ENCODE peak calls at places on chromosomes 6 and 20, in four cellular contexts. E, V, B and C are unnamed samples.

GRCh38 chr6:13194852-13195251 is 133.5 kb downstream of the TBC1D7 start:
- DNase-seq in E (no peak), V (peak), B (peak), C (no peak)

GRCh38 chr6:135182993-135183531 is 2.0 kb downstream of the MYB start:
- DNase-seq in E (no peak), V (no peak), B (peak), C (peak)

GRCh38 chr20:46998497-46999190 is 104.0 kb downstream of the EYA2 start:
- DNase-seq in E (no peak), V (no peak), B (no peak), C (no peak)

GRCh38 chr6:63538550-63538949 is 33.7 kb upstream of the LOC128125822 start:
- DNase-seq in E (no peak), V (no peak), B (no peak), C (no peak)

GRCh38 chr6:36917541-36918193 is 31.9 kb downstream of the C6orf89 start:
- DNase-seq in E (peak), V (no peak), B (no peak), C (no peak)

GRCh38 chr6:105879902-105880547 is 206.1 kb upstream of the PRDM1 start:
- DNase-seq in E (no peak), V (no peak), B (peak), C (no peak)

GRCh38 chr6:107822154-107823046 is 1.7 kb downstream of the SCML4 start:
- DNase-seq in E (no peak), V (no peak), B (peak), C (peak)

GRCh38 chr6:3382399-3383279 is 74.2 kb downstream of the SLC22A23 start:
- DNase-seq in E (no peak), V (no peak), B (no peak), C (no peak)

GRCh38 chr6:49888742-49889431 is 22.6 kb upstream of the CRISP1 start:
- DNase-seq in E (no peak), V (no peak), B (no peak), C (no peak)

GRCh38 chr20:31910071-31910803 is 39.8 kb downstream of the TTLL9 start:
- DNase-seq in E (no peak), V (no peak), B (no peak), C (no peak)